ENCODE peak calls at places on chromosomes 1 and 21, in five cellular contexts. C is fibroblast of lung, W is left lung, S is cardiac fibroblast, V is dorsolateral prefrontal cortex. H is an unnamed sample.

GRCh38 chr1:214545293-214545692 is 6.1 kb downstream of the PTPN14 start:
- DNase-seq in V (no peak), S (no peak), W (no peak), C (no peak), H (no peak)

GRCh38 chr21:36310016-36310415 is 10.0 kb upstream of the MORC3 start:
- DNase-seq in S (no peak), C (no peak), V (no peak), W (no peak), H (no peak)

GRCh38 chr1:177368255-177368654 is 197.5 kb downstream of the BRINP2 start:
- DNase-seq in W (no peak), S (peak; percentile 29), C (peak; percentile 19), V (no peak), H (no peak)

GRCh38 chr21:27248791-27249190 is 281.9 kb upstream of the ADAMTS5 start:
- DNase-seq in S (no peak), C (no peak), W (no peak), V (no peak), H (no peak)

GRCh38 chr21:28627691-28628090 is 365.0 kb downstream of the LTN1 start:
- DNase-seq in C (no peak), W (no peak), S (peak; percentile 26), V (no peak), H (peak; percentile 29)

GRCh38 chr1:58848818-58849411 is 65.1 kb upstream of the JUN start:
- DNase-seq in V (no peak), W (peak; percentile 72), C (peak; percentile 100), S (peak; percentile 99), H (peak; percentile 94)

GRCh38 chr1:225426395-225427248 is 1.2 kb downstream of the LBR start:
- DNase-seq in C (peak; percentile 25), V (no peak), W (no peak), S (peak; percentile 44), H (peak; percentile 25)

GRCh38 chr1:196607940-196608339 is 300 bp downstream of the KCNT2 start:
- DNase-seq in S (no peak), V (no peak), C (peak; percentile 8), W (no peak), H (peak; percentile 18)

GRCh38 chr1:201941420-201942128 is 4.8 kb downstream of the LMOD1 start:
- DNase-seq in W (no peak), C (no peak), V (no peak), S (no peak), H (peak; percentile 12)
- H3K4me3 ChIP-seq in W (no peak overlapping the region), C (peak overlapping the region; percentile 24), V (no peak overlapping the region), S (no peak overlapping the region), H (no peak overlapping the region)

GRCh38 chr1:203573730-203574129 is 52.9 kb upstream of the ATP2B4 start:
- DNase-seq in S (no peak), W (no peak), V (no peak), C (no peak), H (no peak)
- TF ChIP-seq CTCF in S (no peak), W (no peak), V (no peak), C (no peak), H (no peak)

GRCh38 chr1:38402230-38402815 is 355.7 kb upstream of the POU3F1 start:
- DNase-seq in C (no peak), S (no peak), V (no peak), W (no peak), H (no peak)

GRCh38 chr1:38403667-38404066 is 357.1 kb upstream of the POU3F1 start:
- DNase-seq in V (no peak), C (no peak), S (no peak), W (no peak), H (no peak)
- H3K4me3 ChIP-seq in V (no peak overlapping the region), C (no peak overlapping the region), S (no peak overlapping the region), W (no peak overlapping the region), H (no peak overlapping the region)

DNA sequence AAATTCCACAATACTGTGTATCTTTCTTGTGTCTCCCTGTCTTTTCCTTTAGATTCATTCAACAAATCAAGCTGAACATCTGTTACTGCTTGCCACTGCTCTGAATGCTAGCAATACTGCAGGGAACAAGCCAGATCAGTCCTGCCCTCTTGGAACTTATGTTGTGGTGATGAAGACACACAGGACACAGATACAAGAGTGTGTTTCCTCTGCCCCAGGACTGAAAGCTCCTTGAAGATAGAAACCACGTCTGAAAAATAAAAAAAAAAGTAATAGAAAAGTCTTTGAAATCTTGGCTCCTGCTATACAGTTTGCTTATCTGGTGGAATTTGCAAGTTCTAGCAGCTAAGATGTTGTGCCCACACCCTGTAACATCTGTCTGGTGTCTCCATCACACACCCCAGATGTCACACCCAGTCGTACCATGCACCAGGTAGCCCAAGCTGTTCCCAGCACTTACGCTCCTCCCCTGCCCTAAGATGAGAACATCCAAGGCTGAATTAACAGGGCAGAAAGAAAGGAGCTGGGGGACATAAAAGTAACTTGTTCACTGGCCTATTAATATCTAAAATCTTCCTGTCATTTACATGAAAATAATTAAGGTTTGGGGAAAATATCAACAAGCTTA is 80.2 kb upstream of the GALNT2 start:
- DNase-seq in S (no peak), V (no peak), C (no peak), W (no peak), H (no peak)
- TF ChIP-seq CTCF in S (no peak), V (no peak), C (no peak), W (no peak), H (no peak)

GRCh38 chr1:10635992-10636391 is 160.5 kb downstream of the CASZ1 start:
- DNase-seq in C (no peak), W (no peak), S (no peak), V (no peak), H (no peak)
- H3K4me3 ChIP-seq in C (no peak overlapping the region), W (no peak overlapping the region), S (no peak overlapping the region), V (no peak overlapping the region), H (no peak overlapping the region)

GRCh38 chr1:93611656-93612055 is 70.0 kb downstream of the BCAR3 start:
- DNase-seq in V (no peak), W (no peak), S (no peak), C (no peak), H (no peak)

GRCh38 chr1:93605812-93606512 is 75.7 kb downstream of the BCAR3 start:
- DNase-seq in V (no peak), S (peak; percentile 97), C (peak; percentile 98), W (no peak), H (peak; percentile 97)

GRCh38 chr1:93609536-93609935 is 72.1 kb downstream of the BCAR3 start:
- DNase-seq in C (no peak), S (no peak), W (no peak), V (no peak), H (no peak)

GRCh38 chr1:93607814-93608187 is 73.8 kb downstream of the BCAR3 start:
- DNase-seq in W (no peak), S (peak; percentile 77), C (peak; percentile 78), V (no peak), H (peak; percentile 57)

DNA sequence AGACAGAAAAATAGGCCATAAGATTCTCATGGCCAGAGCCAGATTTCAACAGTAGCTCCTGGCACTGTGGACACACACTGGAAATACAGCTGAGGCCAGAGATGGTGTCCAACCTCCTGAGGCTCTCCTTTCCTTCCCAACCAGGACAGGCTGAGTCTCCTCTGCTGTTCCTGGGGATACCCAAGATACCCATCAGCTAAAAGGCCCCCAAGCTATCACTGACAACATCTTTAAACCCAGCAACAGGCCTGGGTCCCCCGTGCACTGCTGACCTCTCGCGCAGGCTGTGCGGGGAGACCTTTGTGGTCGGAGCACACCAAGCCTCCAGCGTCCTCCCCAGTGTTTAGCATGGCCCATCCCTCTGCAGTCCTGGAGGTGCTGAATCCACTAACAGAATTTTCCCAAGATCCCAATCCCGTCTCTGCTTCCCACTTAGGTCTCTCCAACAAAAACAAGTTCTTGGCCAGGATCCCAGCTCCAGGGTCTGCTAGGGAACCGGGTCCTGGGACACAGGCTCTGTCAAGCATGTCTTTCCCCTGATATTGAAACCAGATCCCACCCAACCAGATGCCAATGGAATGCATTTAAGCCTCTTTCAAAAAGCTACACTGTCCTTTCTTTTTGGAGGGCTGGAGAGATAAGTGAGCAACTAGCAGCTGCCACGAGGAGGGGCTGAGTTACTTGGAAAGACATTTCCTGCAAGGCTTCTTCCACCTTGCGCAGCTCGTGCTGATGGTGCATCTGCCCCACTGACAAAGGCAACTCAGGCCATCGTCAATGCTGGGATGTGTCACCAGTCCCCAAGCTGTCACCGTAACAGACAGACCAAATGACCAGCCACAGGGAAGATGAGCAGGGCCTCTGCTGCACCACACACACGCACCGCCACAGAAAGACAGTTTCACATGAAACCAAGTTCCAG is 73.2 kb downstream of the BCAR3 start:
- DNase-seq in V (no peak), C (peak; percentile 71), W (no peak), S (no peak), H (peak; percentile 56)
- TF ChIP-seq CTCF in V (no peak), C (no peak), W (no peak), S (no peak), H (peak; percentile 24)

H was measured in choroid plexus epithelial cell.